ENCODE peak calls at places on chromosomes 16 and 17, in seven cellular contexts. U, K, H, C, T, G and J are unnamed samples.

GRCh38 chr17:59734226-59734625 is 26.8 kb downstream of the VMP1 start:
- DNase-seq in U (peak; percentile 47), K (no peak), H (no peak), C (no peak), T (no peak), G (no peak), J (no peak)

GRCh38 chr17:10224592-10225195 is 26.3 kb upstream of the GAS7 start:
- DNase-seq in U (no peak), K (no peak), H (no peak), C (no peak), T (no peak), G (no peak), J (peak; percentile 21)

GRCh38 chr16:1830213-1830612 is 3.2 kb downstream of the FAHD1 start:
- DNase-seq in U (peak; percentile 49), K (no peak), H (no peak), C (no peak), T (no peak), G (peak; percentile 21), J (no peak)

GRCh38 chr16:67101301-67101675 is 8.5 kb upstream of the PHAF1 start:
- DNase-seq in U (no peak), K (no peak), H (no peak), C (no peak), T (no peak), G (no peak), J (no peak)

GRCh38 chr16:21083729-21084268 is 66.8 kb downstream of the DNAH3 start:
- DNase-seq in U (peak; percentile 71), K (peak; percentile 51), H (peak; percentile 72), C (peak; percentile 24), T (peak; percentile 73), G (peak; percentile 60), J (peak; percentile 65)

GRCh38 chr17:38628441-38628840 is 22.7 kb upstream of the SRCIN1 start:
- DNase-seq in U (no peak), K (peak; percentile 22), H (no peak), C (no peak), T (no peak), G (no peak), J (peak; percentile 4)

GRCh38 chr16:53212899-53213235 is 158.1 kb downstream of the CHD9 start:
- DNase-seq in U (no peak), K (no peak), H (no peak), C (no peak), T (no peak), G (no peak), J (no peak)

GRCh38 chr17:64385187-64386083 is 5.2 kb downstream of the PECAM1 start:
- DNase-seq in U (peak; percentile 48), K (no peak), H (no peak), C (peak; percentile 70), T (peak; percentile 92), G (peak; percentile 96), J (peak; percentile 93)

GRCh38 chr16:67922740-67923139 is 8.9 kb downstream of the CTRL start:
- DNase-seq in U (no peak), K (no peak), H (no peak), C (no peak), T (no peak), G (no peak), J (no peak)

GRCh38 chr16:71933913-71934696 is 38.8 kb downstream of the IST1 start:
- DNase-seq in U (no peak), K (no peak), H (no peak), C (no peak), T (no peak), G (peak; percentile 30), J (no peak)

GRCh38 chr17:79721993-79722671 is 8.6 kb upstream of the ENPP7 start:
- DNase-seq in U (no peak), K (peak; percentile 35), H (no peak), C (no peak), T (no peak), G (no peak), J (no peak)

GRCh38 chr17:9291912-9292562 is 270.7 kb downstream of the NTN1 start:
- DNase-seq in U (peak; percentile 43), K (peak; percentile 16), H (peak; percentile 45), C (no peak), T (no peak), G (peak; percentile 31), J (peak; percentile 73)

GRCh38 chr17:65023791-65024190 is 32.7 kb downstream of the GNA13 start:
- DNase-seq in U (no peak), K (no peak), H (no peak), C (no peak), T (no peak), G (no peak), J (no peak)

GRCh38 chr16:9139965-9140364 is 48.5 kb downstream of the HAPSTR1 start:
- DNase-seq in U (no peak), K (peak; percentile 79), H (peak; percentile 41), C (no peak), T (no peak), G (peak; percentile 31), J (peak; percentile 35)

GRCh38 chr16:70689970-70690905 is 4.4 kb upstream of the MTSS2 start:
- DNase-seq in U (peak; percentile 65), K (no peak), H (no peak), C (no peak), T (peak; percentile 70), G (peak; percentile 50), J (no peak)

GRCh38 chr17:70271672-70272071 is 102.3 kb downstream of the KCNJ2 start:
- DNase-seq in U (no peak), K (no peak), H (no peak), C (no peak), T (no peak), G (no peak), J (no peak)

GRCh38 chr16:84091460-84091859 is 25.3 kb downstream of the MBTPS1 start:
- DNase-seq in U (no peak), K (peak; percentile 32), H (no peak), C (no peak), T (no peak), G (no peak), J (no peak)

GRCh38 chr16:27692576-27692975 is 142.6 kb downstream of the KATNIP start:
- DNase-seq in U (no peak), K (no peak), H (no peak), C (no peak), T (peak; percentile 37), G (no peak), J (no peak)

GRCh38 chr16:49483251-49483650 is 109.6 kb downstream of the C16orf78 start:
- DNase-seq in U (no peak), K (no peak), H (no peak), C (no peak), T (no peak), G (no peak), J (no peak)

GRCh38 chr16:80081851-80082250 is 458.9 kb upstream of the DYNLRB2 start:
- DNase-seq in U (no peak), K (no peak), H (no peak), C (no peak), T (no peak), G (no peak), J (no peak)

GRCh38 chr16:65548470-65548869 is 426.6 kb upstream of the CDH11 start:
- DNase-seq in U (no peak), K (no peak), H (no peak), C (no peak), T (no peak), G (no peak), J (no peak)

DNA sequence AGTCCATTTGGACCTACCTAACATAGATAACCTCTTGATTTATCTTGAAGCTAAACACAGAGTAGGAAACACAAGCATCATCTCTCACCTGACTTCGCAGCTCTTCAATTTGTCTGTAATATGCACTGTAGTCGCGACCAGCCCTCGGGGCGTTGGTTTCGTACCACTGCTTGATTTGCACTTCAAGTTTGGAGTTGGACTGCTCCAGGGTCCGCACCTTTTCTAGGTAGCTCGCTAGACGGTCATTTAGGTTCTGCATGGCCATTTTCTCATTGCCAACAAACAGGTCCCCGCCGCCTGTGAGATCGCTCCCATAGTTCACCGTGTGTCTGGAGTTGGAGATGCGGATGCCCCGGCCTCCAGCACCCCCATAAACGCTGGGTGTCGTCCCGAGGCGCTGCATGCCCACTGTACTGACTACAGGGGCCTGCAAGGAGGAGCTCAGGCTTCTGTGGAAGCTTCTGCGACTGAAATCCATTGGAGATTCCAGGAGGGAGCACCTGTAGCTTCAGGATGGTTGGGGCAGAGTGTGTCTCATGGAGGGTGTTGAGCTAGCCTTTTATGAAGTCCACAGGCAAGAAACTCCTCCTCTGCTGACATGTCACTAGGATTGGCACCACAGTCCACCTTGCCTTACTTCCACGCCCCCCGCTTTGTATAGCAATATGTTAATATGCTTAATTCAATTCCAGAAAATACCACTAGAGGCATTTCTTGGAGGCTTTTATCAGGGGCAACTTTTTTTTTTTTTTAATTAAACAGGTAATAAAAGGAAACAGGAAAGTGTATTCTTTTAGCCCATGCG is at the start of gene KRT20:
- DNase-seq in U (peak; percentile 67), K (peak; percentile 9), H (no peak), C (no peak), T (no peak), G (no peak), J (no peak)
- TF ChIP-seq CTCF in U (peak; percentile 45), K (peak; percentile 56), H (peak; percentile 39), C (no peak), T (no peak), G (no peak), J (no peak)

DNA sequence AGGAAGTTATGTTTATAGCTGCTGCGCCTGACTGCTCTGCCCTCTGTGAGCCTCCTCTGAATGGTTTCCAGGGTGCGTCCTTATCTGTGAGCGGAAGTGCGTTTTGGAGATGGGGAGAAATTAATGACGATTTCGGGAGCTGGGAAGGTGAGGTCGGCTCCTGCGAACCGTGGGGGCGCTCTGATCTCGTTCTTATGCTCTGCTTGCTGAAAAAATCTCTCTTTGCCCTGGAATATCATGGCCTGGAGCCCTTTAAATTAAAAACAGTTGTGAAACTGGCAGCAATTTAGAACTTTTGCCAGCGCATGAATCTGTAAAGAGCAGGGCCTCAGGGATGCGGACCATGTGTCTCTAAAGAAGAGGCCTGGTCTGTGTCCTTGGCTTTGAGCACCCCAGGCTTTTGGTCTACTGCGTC is 135.8 kb upstream of the ZFHX3 start:
- DNase-seq in U (no peak), K (no peak), H (no peak), C (no peak), T (no peak), G (peak; percentile 56), J (no peak)
- TF ChIP-seq CTCF in U (no peak), K (no peak), H (no peak), C (no peak), T (no peak), G (peak; percentile 19), J (no peak)

DNA sequence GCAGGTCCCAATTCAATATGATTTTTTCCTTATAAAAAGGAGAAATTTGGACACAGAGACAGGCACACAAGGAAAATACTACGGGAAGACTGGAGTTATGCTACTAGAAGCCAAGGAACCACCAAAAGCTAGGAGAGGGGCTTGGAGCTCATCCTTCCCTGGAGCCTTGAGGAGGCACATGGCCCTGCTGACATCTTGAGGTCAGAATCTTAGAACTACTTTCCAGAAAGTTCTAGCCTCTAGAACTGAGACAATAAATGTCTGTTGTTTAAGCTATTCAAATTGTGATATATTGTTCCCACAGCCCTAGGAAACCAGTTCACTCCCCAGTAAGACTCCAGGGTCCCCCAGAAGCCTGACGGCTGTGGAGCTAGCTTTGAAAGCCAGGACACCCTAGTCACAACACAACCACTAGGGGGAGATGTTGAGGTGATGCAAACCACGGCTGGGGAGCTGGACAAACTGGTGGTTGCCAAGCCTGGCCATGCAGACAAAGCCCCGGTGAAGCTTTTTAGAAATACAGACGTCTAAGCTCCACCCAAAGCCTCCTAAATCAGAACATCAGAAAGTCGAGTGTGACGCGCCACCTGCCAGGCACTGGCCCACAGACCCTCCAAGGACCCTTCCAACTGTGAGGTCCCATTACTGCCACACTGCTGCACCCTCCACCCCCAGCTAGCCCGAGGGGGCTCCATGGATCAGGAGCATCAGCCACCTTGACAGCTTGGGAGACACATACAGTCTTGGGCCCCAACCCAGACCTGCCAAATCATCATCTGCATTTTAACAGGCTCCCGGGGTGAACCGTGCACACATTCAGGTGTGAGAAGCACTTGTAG is 106.4 kb downstream of the SLC39A11 start:
- DNase-seq in U (peak; percentile 57), K (peak; percentile 81), H (peak; percentile 81), C (peak; percentile 21), T (no peak), G (peak; percentile 84), J (peak; percentile 68)
- TF ChIP-seq CTCF in U (peak; percentile 69), K (peak; percentile 100), H (peak; percentile 88), C (peak; percentile 69), T (peak; percentile 81), G (peak; percentile 91), J (peak; percentile 76)

GRCh38 chr16:56425439-56425832 is at the start of gene AMFR:
- DNase-seq in U (peak; percentile 75), K (peak; percentile 91), H (peak; percentile 82), C (peak; percentile 72), T (peak; percentile 89), G (peak; percentile 79), J (peak; percentile 61)
- TF ChIP-seq CTCF in U (peak; percentile 60), K (peak; percentile 49), H (no peak), C (peak; percentile 40), T (peak; percentile 44), G (peak; percentile 32), J (peak; percentile 58)